ENCODE peak calls at places on chromosomes 12 and 14, in four cellular contexts. One of them, this sample, is unnamed.

GRCh38 chr12:15152456-15152855 is 68.8 kb downstream of the RERG start:
- DNase-seq in K562: no peak
- DNase-seq in GM12878: no peak
- DNase-seq in IMR-90: no peak
- DNase-seq in this sample: peak; percentile 40

GRCh38 chr14:104096751-104097700 is 11.5 kb downstream of the ASPG start:
- DNase-seq in IMR-90: no peak
- DNase-seq in GM12878: no peak
- DNase-seq in K562: no peak
- DNase-seq in this sample: no peak

GRCh38 chr14:97379091-97379531 is 581.9 kb downstream of the VRK1 start:
- DNase-seq in IMR-90: no peak
- DNase-seq in K562: no peak
- DNase-seq in GM12878: no peak
- DNase-seq in this sample: no peak

GRCh38 chr14:62710811-62711210 is 334.4 kb downstream of the KCNH5 start:
- DNase-seq in K562: no peak
- DNase-seq in IMR-90: no peak
- DNase-seq in GM12878: no peak
- DNase-seq in this sample: no peak

GRCh38 chr12:120155072-120155471 is 38.5 kb upstream of the RAB35 start:
- DNase-seq in K562: no peak
- DNase-seq in IMR-90: no peak
- DNase-seq in GM12878: no peak
- DNase-seq in this sample: no peak

GRCh38 chr12:100706029-100706428 is 88.5 kb upstream of the ANO4 start:
- DNase-seq in IMR-90: peak; percentile 92
- DNase-seq in GM12878: no peak
- DNase-seq in K562: no peak
- DNase-seq in this sample: no peak

GRCh38 chr12:116247377-116247776 is 30.1 kb downstream of the MED13L start:
- DNase-seq in K562: no peak
- DNase-seq in IMR-90: peak; percentile 80
- DNase-seq in GM12878: no peak
- DNase-seq in this sample: no peak

GRCh38 chr14:94966868-94967267 is 190.5 kb downstream of the DICER1 start:
- DNase-seq in K562: no peak
- DNase-seq in IMR-90: no peak
- DNase-seq in GM12878: no peak
- DNase-seq in this sample: no peak

GRCh38 chr14:81435578-81436295 is 35.6 kb upstream of the STON2 start:
- DNase-seq in K562: peak; percentile 72
- DNase-seq in IMR-90: peak; percentile 2
- DNase-seq in GM12878: no peak
- DNase-seq in this sample: peak; percentile 29

GRCh38 chr12:103021538-103022218 is 64.2 kb downstream of the ASCL1 start:
- DNase-seq in IMR-90: no peak
- DNase-seq in GM12878: no peak
- DNase-seq in K562: no peak
- DNase-seq in this sample: no peak

GRCh38 chr12:106289196-106289681 is 13.3 kb upstream of the TCP11L2 start:
- DNase-seq in IMR-90: peak; percentile 61
- DNase-seq in GM12878: no peak
- DNase-seq in K562: no peak
- DNase-seq in this sample: no peak

GRCh38 chr12:65472079-65472478 is 193.6 kb downstream of the MSRB3 start:
- DNase-seq in K562: no peak
- DNase-seq in GM12878: no peak
- DNase-seq in IMR-90: no peak
- DNase-seq in this sample: no peak

GRCh38 chr14:103763730-103764488 is 48.3 kb downstream of the ZFYVE21 start:
- DNase-seq in K562: no peak
- DNase-seq in IMR-90: no peak
- DNase-seq in GM12878: peak; percentile 25
- DNase-seq in this sample: no peak

GRCh38 chr14:100588671-100589070 is 1.5 kb upstream of the BEGAIN start:
- DNase-seq in K562: no peak
- DNase-seq in IMR-90: no peak
- DNase-seq in GM12878: no peak
- DNase-seq in this sample: no peak

GRCh38 chr14:55867726-55868125 is 250.5 kb upstream of the PELI2 start:
- DNase-seq in K562: no peak
- DNase-seq in GM12878: no peak
- DNase-seq in IMR-90: peak; percentile 52
- DNase-seq in this sample: peak; percentile 57

GRCh38 chr12:6269986-6270385 is 40.5 kb upstream of the PLEKHG6 start:
- DNase-seq in IMR-90: no peak
- DNase-seq in GM12878: no peak
- DNase-seq in K562: no peak
- DNase-seq in this sample: no peak

GRCh38 chr14:59370158-59370557 is 95.0 kb downstream of the GPR135 start:
- DNase-seq in K562: no peak
- DNase-seq in GM12878: no peak
- DNase-seq in IMR-90: no peak
- DNase-seq in this sample: no peak

GRCh38 chr12:99024191-99024590 is 379.1 kb downstream of the APAF1 start:
- DNase-seq in IMR-90: no peak
- DNase-seq in GM12878: no peak
- DNase-seq in K562: no peak
- DNase-seq in this sample: no peak

GRCh38 chr14:32256606-32257005 is 53.5 kb upstream of the RNU6-8 start:
- DNase-seq in IMR-90: peak; percentile 49
- DNase-seq in K562: no peak
- DNase-seq in GM12878: no peak
- DNase-seq in this sample: no peak

GRCh38 chr12:125470838-125471775 is 405.9 kb downstream of the AACS start:
- DNase-seq in GM12878: peak; percentile 35
- DNase-seq in K562: no peak
- DNase-seq in IMR-90: no peak
- DNase-seq in this sample: no peak
- TF ChIP-seq FOS in GM12878: no peak
- TF ChIP-seq FOS in K562: no peak
- TF ChIP-seq FOS in IMR-90: no peak
- TF ChIP-seq FOS in this sample: no peak

DNA sequence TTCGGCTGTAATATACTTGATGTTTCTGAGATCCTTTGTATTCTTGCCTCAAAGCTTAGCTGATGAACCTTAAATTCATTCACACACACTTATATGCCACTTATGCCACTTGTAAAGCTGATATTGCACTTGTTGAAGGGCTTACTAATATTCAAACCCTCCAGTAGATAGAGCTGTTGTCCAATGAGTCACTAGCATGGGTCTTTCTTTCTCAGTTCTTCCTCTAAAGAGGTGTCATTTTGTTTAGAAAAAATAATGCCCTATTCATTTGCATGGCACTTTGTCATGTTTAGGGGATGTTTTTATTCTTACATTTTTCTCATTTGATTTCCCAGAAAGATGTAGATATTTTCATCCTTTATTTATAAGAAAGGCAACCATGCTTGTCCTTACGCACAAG is 56.4 kb downstream of the MON2 start:
- DNase-seq in IMR-90: peak; percentile 15
- DNase-seq in GM12878: no peak
- DNase-seq in K562: no peak
- DNase-seq in this sample: no peak
- TF ChIP-seq FOS in IMR-90: no peak
- TF ChIP-seq FOS in GM12878: no peak
- TF ChIP-seq FOS in K562: no peak
- TF ChIP-seq FOS in this sample: no peak

DNA sequence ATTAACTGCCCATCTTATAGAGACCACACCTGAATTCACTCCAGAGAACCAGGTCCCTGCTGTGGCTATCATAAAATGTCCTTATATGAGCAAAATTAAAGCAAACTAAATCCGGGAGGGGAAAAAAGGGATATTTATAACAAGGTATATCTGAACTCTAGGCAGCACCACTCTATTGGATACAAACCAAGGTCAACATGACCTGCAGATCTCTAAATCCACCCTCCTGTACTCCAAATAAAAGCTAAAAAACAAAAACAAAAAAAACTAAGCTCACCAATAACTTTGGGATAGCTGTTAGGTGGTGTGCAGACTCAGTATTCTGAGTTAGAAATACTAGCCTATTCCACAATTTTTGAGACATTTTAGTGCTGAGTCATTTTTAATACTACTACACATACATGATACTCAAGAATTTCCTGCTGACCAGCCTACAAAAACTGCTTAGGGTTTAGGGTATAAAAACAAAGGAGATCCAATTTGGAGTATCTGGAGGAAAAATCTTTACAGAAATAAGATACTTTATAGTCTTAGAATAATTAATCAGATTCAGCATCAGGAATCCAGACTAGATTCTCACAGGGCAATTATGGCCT is 46.6 kb upstream of the LTBP2 start:
- DNase-seq in K562: no peak
- DNase-seq in IMR-90: peak; percentile 69
- DNase-seq in GM12878: no peak
- DNase-seq in this sample: peak; percentile 51
- TF ChIP-seq FOS in K562: no peak
- TF ChIP-seq FOS in IMR-90: no peak
- TF ChIP-seq FOS in GM12878: no peak
- TF ChIP-seq FOS in this sample: peak; percentile 35

DNA sequence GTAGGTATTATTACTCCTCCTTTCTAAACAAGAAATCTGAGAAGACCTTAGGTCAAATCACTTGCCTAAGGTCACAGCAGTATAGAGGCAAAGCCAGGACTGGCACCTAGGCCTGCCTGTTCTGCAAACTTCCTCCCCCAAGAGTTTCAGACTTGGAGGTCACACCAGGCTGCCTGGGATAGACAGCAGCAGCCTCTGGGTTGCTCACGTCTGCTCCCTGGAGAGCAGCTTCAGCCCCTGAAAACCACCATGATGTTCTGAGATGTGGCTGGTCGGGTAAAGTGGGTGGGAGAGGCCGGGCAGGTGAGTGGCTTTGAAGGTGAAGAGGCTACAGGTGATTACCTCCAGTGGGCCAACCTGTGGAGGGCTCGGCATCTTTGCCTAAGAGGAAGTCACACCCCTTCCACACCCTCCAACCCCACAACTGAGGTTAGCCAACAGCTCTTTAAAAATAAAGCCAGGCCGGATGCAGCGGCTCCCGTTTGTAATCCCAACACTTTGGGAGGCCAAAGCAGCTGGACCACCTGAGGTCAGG is 37.0 kb upstream of the PNMA1 start:
- DNase-seq in K562: no peak
- DNase-seq in GM12878: no peak
- DNase-seq in IMR-90: no peak
- DNase-seq in this sample: no peak
- TF ChIP-seq FOS in K562: no peak
- TF ChIP-seq FOS in GM12878: no peak
- TF ChIP-seq FOS in IMR-90: no peak
- TF ChIP-seq FOS in this sample: no peak

DNA sequence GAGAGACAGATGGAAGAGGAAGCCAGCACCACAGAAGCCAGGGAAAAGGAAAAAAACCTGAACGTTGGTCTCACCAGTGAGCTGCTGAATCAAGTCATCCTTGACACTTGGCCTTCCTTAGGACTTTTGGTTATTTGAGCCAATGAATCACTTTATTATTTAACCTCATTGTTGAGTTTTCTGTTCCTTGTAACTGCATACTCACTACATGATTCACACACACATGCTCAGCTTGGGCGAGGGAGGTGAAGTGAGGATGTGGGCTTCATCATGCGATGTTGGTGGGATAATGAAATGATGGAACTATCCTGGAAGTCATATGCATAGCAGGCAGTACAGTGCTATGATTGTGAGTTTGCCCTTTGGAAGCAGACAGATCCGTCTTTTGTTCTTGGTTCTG is 40.6 kb upstream of the RPH3A start:
- DNase-seq in GM12878: no peak
- DNase-seq in IMR-90: peak; percentile 8
- DNase-seq in K562: no peak
- DNase-seq in this sample: no peak
- TF ChIP-seq FOS in GM12878: no peak
- TF ChIP-seq FOS in IMR-90: no peak
- TF ChIP-seq FOS in K562: no peak
- TF ChIP-seq FOS in this sample: no peak

GRCh38 chr12:45234134-45234865 is 18.4 kb downstream of the ANO6 start:
- DNase-seq in K562: peak; percentile 42
- DNase-seq in GM12878: no peak
- DNase-seq in IMR-90: peak; percentile 98
- DNase-seq in this sample: peak; percentile 98
- TF ChIP-seq FOS in K562: no peak
- TF ChIP-seq FOS in GM12878: no peak
- TF ChIP-seq FOS in IMR-90: peak; percentile 98
- TF ChIP-seq FOS in this sample: peak; percentile 97

GRCh38 chr12:10690906-10691305 is 17.1 kb upstream of the STYK1 start:
- DNase-seq in IMR-90: no peak
- DNase-seq in GM12878: no peak
- DNase-seq in K562: no peak
- DNase-seq in this sample: no peak

GRCh38 chr12:10688042-10688441 is 14.2 kb upstream of the STYK1 start:
- DNase-seq in GM12878: no peak
- DNase-seq in K562: no peak
- DNase-seq in IMR-90: no peak
- DNase-seq in this sample: no peak

DNA sequence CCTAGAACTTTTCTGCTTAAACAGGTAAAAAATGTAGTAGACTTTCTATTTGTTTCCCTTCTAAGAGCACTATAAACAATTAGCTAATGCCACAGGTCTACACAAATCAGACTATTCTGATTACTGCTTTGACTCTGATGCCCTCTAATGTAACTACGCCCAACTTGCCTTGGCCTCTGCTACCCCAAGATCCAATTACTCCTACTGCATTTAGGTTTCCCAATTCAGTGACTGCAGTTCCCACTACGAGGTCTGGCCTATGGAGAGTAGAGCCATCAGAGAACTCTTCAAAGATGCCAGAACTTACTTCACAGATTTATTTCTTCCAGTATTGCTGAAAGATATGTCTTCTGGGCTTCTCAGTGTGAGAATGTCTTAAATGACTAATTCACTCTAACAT is 15.3 kb upstream of the STYK1 start:
- DNase-seq in GM12878: no peak
- DNase-seq in K562: no peak
- DNase-seq in IMR-90: no peak
- DNase-seq in this sample: no peak
- TF ChIP-seq FOS in GM12878: no peak
- TF ChIP-seq FOS in K562: no peak
- TF ChIP-seq FOS in IMR-90: no peak
- TF ChIP-seq FOS in this sample: no peak

This sample was measured in endothelial cell of umbilical vein.